ENCODE peak calls at places on chromosomes 12 and 14, in four cellular contexts. G is kidney epithelial cell, B is GM06990, C is breast epithelium. K is an unnamed sample. For H3K36me3, the result is how much of the 10 kb centered on the place peaks cover.

GRCh38 chr12:72139411-72139810 is 132.8 kb upstream of the TRHDE start:
- DNase-seq in G (no peak), B (no peak), C (no peak), K (no peak)

GRCh38 chr14:43147480-43147879 is 1359.6 kb downstream of the FSCB start:
- DNase-seq in G (no peak), B (no peak), C (no peak), K (no peak)

GRCh38 chr12:64656429-64656828 is 46.1 kb downstream of the RASSF3 start:
- DNase-seq in G (no peak), B (no peak), C (no peak), K (no peak)

GRCh38 chr14:71361335-71361734 is 454.1 kb downstream of the PCNX1 start:
- DNase-seq in G (no peak), B (no peak), C (no peak), K (no peak)

GRCh38 chr12:103272949-103273348 is 222.8 kb downstream of the C12orf42 start:
- DNase-seq in G (no peak), B (no peak), C (no peak), K (no peak)

GRCh38 chr12:74535536-74535935 is 2.1 kb upstream of the ATXN7L3B start:
- DNase-seq in G (no peak), B (no peak), C (no peak), K (no peak)

GRCh38 chr12:63889236-63889635 is 44.7 kb downstream of the SRGAP1 start:
- DNase-seq in G (no peak), B (no peak), C (no peak), K (no peak)

GRCh38 chr12:93818488-93819047 is 141.4 kb downstream of the CRADD start:
- DNase-seq in G (no peak), B (no peak), C (no peak), K (no peak)

GRCh38 chr12:64877363-64878004 is 53.0 kb downstream of the TBC1D30 start:
- DNase-seq in G (no peak), B (peak), C (no peak), K (no peak)

GRCh38 chr12:113271853-113272561 is 50.7 kb downstream of the TPCN1 start:
- DNase-seq in G (no peak), B (no peak), C (no peak), K (peak)

GRCh38 chr14:102986810-102987579 is 64.5 kb downstream of the AMN start:
- DNase-seq in G (no peak), B (no peak), C (no peak), K (no peak)

GRCh38 chr12:83690465-83690864 is 1003.8 kb downstream of the TMTC2 start:
- DNase-seq in G (no peak), B (no peak), C (no peak), K (no peak)

GRCh38 chr14:25121342-25122129 is 71.6 kb upstream of the STXBP6 start:
- DNase-seq in G (peak), B (no peak), C (no peak), K (no peak)

GRCh38 chr14:99908653-99909250 is 115.5 kb downstream of the EML1 start:
- DNase-seq in G (no peak), B (no peak), C (no peak), K (no peak)

GRCh38 chr14:71322660-71323250 is 415.5 kb downstream of the PCNX1 start:
- DNase-seq in G (no peak), B (peak), C (no peak), K (no peak)

GRCh38 chr12:185197-185955 is 28.6 kb downstream of the SLC6A12 start:
- DNase-seq in G (no peak), B (no peak), C (no peak), K (no peak)

GRCh38 chr12:52050771-52051541 is at the start of gene NR4A1:
- DNase-seq in G (no peak), B (peak), C (peak), K (peak)

GRCh38 chr12:115941362-115941761 is 336.1 kb downstream of the MED13L start:
- DNase-seq in G (no peak), B (no peak), C (no peak), K (no peak)

GRCh38 chr14:102777711-102778615 is 714 bp downstream of the TRAF3 start:
- DNase-seq in G (no peak), B (no peak), C (no peak), K (no peak)

GRCh38 chr14:72634910-72635647 is 258.8 kb downstream of the DPF3 start:
- DNase-seq in G (no peak), B (peak), C (no peak), K (no peak)

GRCh38 chr12:79384551-79384950 is 306.2 kb downstream of the PAWR start:
- DNase-seq in G (no peak), B (no peak), C (no peak), K (no peak)

GRCh38 chr14:51023964-51024363 is 70.9 kb downstream of the TRIM9 start:
- DNase-seq in G (no peak), B (no peak), C (no peak), K (no peak)

GRCh38 chr14:76961631-76962302 is 66.7 kb downstream of the IRF2BPL start:
- DNase-seq in G (peak), B (peak), C (peak), K (peak)

GRCh38 chr12:68776976-68777610 is 30.9 kb upstream of the MDM2 start:
- DNase-seq in G (no peak), B (no peak), C (no peak), K (no peak)

DNA sequence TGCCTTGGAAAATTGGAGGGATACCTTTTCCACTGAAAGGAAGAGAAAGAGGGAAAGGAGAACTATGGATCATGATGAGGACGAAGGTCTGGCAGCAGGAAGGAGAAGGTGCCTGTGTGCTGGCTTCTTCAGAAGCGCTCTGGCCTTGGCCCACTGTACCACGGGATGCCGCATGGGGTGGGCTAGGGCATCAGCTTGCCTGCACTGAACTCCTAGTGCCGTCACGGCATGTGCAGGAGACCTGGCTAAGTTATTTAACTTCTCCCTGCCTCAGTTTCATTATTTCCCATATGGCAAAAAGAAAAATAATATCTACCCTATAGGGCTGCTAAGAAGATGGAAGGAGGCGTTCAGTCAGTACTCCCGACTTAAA is 28.1 kb downstream of the FBXO21 start:
- DNase-seq in G (no peak), B (no peak), C (no peak), K (no peak)
- H3K36me3 ChIP-seq in G (under half), B (under half), C (under half), K (half or more)

GRCh38 chr14:64026600-64026999 is 173.8 kb downstream of the SYNE2 start:
- DNase-seq in G (no peak), B (no peak), C (no peak), K (no peak)
- H3K36me3 ChIP-seq in G (under half), B (under half), C (under half), K (half or more)

GRCh38 chr14:58327019-58327418 is 28.7 kb downstream of the ARID4A start:
- DNase-seq in G (no peak), B (no peak), C (no peak), K (no peak)

GRCh38 chr14:58331111-58331510 is 32.8 kb downstream of the ARID4A start:
- DNase-seq in G (peak), B (peak), C (peak), K (peak)

GRCh38 chr14:58332514-58332913 is 34.2 kb downstream of the ARID4A start:
- DNase-seq in G (no peak), B (no peak), C (no peak), K (no peak)
- H3K36me3 ChIP-seq in G (under half), B (under half), C (under half), K (under half)

GRCh38 chr12:30422844-30423243 is 272.8 kb downstream of the IPO8 start:
- DNase-seq in G (no peak), B (no peak), C (no peak), K (no peak)
- H3K36me3 ChIP-seq in G (under half), B (under half), C (under half), K (under half)